ENCODE peak calls at places on chromosomes 5 and 9, in ten cellular contexts. One of them, this sample, is unnamed.

GRCh38 chr9:127886401-127886972 is 9.0 kb upstream of the AK1 start:
- DNase-seq in mesendoderm: no peak
- DNase-seq in T-helper 2 cell: no peak
- DNase-seq in thoracic aorta: no peak
- DNase-seq in NCI-H1417: no peak
- DNase-seq in stimulated activated CD8-positive, alpha-beta memory T cell treated with anti-CD3 and anti-CD28 coated beads, Interleukin-4, amount 100 ng/mL, for 24 hours: no peak
- DNase-seq in cardiac muscle cell: no peak
- DNase-seq in RCC 7860: no peak
- DNase-seq in activated naive CD4-positive, alpha-beta T cell treated with anti-CD3 and anti-CD28 coated beads, Interleukin-2, amount 10 ng/mL, durations not matched to agents 7 days and 5 days: no peak
- DNase-seq in SK-MEL-5: no peak
- DNase-seq in this sample: no peak

GRCh38 chr9:105842023-105842644 is 147.8 kb downstream of the TMEM38B start:
- DNase-seq in RCC 7860: no peak
- DNase-seq in NCI-H1417: peak; percentile 27
- DNase-seq in SK-MEL-5: peak; percentile 68
- DNase-seq in stimulated activated CD8-positive, alpha-beta memory T cell treated with anti-CD3 and anti-CD28 coated beads, Interleukin-4, amount 100 ng/mL, for 24 hours: no peak
- DNase-seq in thoracic aorta: no peak
- DNase-seq in mesendoderm: peak; percentile 50
- DNase-seq in cardiac muscle cell: peak; percentile 57
- DNase-seq in activated naive CD4-positive, alpha-beta T cell treated with anti-CD3 and anti-CD28 coated beads, Interleukin-2, amount 10 ng/mL, durations not matched to agents 7 days and 5 days: peak; percentile 55
- DNase-seq in T-helper 2 cell: no peak
- DNase-seq in this sample: no peak

GRCh38 chr5:168157141-168157540 is 134.3 kb upstream of the WWC1 start:
- DNase-seq in mesendoderm: no peak
- DNase-seq in NCI-H1417: no peak
- DNase-seq in RCC 7860: no peak
- DNase-seq in stimulated activated CD8-positive, alpha-beta memory T cell treated with anti-CD3 and anti-CD28 coated beads, Interleukin-4, amount 100 ng/mL, for 24 hours: no peak
- DNase-seq in activated naive CD4-positive, alpha-beta T cell treated with anti-CD3 and anti-CD28 coated beads, Interleukin-2, amount 10 ng/mL, durations not matched to agents 7 days and 5 days: no peak
- DNase-seq in cardiac muscle cell: no peak
- DNase-seq in T-helper 2 cell: no peak
- DNase-seq in thoracic aorta: no peak
- DNase-seq in SK-MEL-5: no peak
- DNase-seq in this sample: no peak

GRCh38 chr5:78361226-78361993 is 993 bp downstream of the SCAMP1 start:
- DNase-seq in activated naive CD4-positive, alpha-beta T cell treated with anti-CD3 and anti-CD28 coated beads, Interleukin-2, amount 10 ng/mL, durations not matched to agents 7 days and 5 days: no peak
- DNase-seq in thoracic aorta: no peak
- DNase-seq in cardiac muscle cell: peak; percentile 70
- DNase-seq in stimulated activated CD8-positive, alpha-beta memory T cell treated with anti-CD3 and anti-CD28 coated beads, Interleukin-4, amount 100 ng/mL, for 24 hours: no peak
- DNase-seq in mesendoderm: peak; percentile 82
- DNase-seq in SK-MEL-5: peak; percentile 36
- DNase-seq in RCC 7860: peak; percentile 23
- DNase-seq in NCI-H1417: peak; percentile 83
- DNase-seq in T-helper 2 cell: no peak
- DNase-seq in this sample: no peak

GRCh38 chr9:131587331-131587730 is 42.0 kb downstream of the PRRT1B start:
- DNase-seq in thoracic aorta: no peak
- DNase-seq in activated naive CD4-positive, alpha-beta T cell treated with anti-CD3 and anti-CD28 coated beads, Interleukin-2, amount 10 ng/mL, durations not matched to agents 7 days and 5 days: no peak
- DNase-seq in stimulated activated CD8-positive, alpha-beta memory T cell treated with anti-CD3 and anti-CD28 coated beads, Interleukin-4, amount 100 ng/mL, for 24 hours: no peak
- DNase-seq in T-helper 2 cell: no peak
- DNase-seq in cardiac muscle cell: no peak
- DNase-seq in SK-MEL-5: no peak
- DNase-seq in mesendoderm: no peak
- DNase-seq in NCI-H1417: no peak
- DNase-seq in RCC 7860: no peak
- DNase-seq in this sample: no peak

GRCh38 chr9:79060726-79061125 is 511.0 kb upstream of the TLE4 start:
- DNase-seq in T-helper 2 cell: no peak
- DNase-seq in mesendoderm: no peak
- DNase-seq in RCC 7860: no peak
- DNase-seq in stimulated activated CD8-positive, alpha-beta memory T cell treated with anti-CD3 and anti-CD28 coated beads, Interleukin-4, amount 100 ng/mL, for 24 hours: no peak
- DNase-seq in thoracic aorta: no peak
- DNase-seq in NCI-H1417: no peak
- DNase-seq in cardiac muscle cell: no peak
- DNase-seq in SK-MEL-5: no peak
- DNase-seq in activated naive CD4-positive, alpha-beta T cell treated with anti-CD3 and anti-CD28 coated beads, Interleukin-2, amount 10 ng/mL, durations not matched to agents 7 days and 5 days: no peak
- DNase-seq in this sample: no peak

GRCh38 chr5:172782169-172783039 is 11.4 kb upstream of the DUSP1 start:
- DNase-seq in SK-MEL-5: no peak
- DNase-seq in stimulated activated CD8-positive, alpha-beta memory T cell treated with anti-CD3 and anti-CD28 coated beads, Interleukin-4, amount 100 ng/mL, for 24 hours: no peak
- DNase-seq in activated naive CD4-positive, alpha-beta T cell treated with anti-CD3 and anti-CD28 coated beads, Interleukin-2, amount 10 ng/mL, durations not matched to agents 7 days and 5 days: no peak
- DNase-seq in NCI-H1417: no peak
- DNase-seq in T-helper 2 cell: no peak
- DNase-seq in RCC 7860: peak; percentile 2
- DNase-seq in cardiac muscle cell: no peak
- DNase-seq in mesendoderm: no peak
- DNase-seq in thoracic aorta: no peak
- DNase-seq in this sample: no peak

GRCh38 chr9:130933114-130934046 is 5.7 kb downstream of the FIBCD1 start:
- DNase-seq in RCC 7860: peak; percentile 79
- DNase-seq in thoracic aorta: no peak
- DNase-seq in mesendoderm: no peak
- DNase-seq in activated naive CD4-positive, alpha-beta T cell treated with anti-CD3 and anti-CD28 coated beads, Interleukin-2, amount 10 ng/mL, durations not matched to agents 7 days and 5 days: no peak
- DNase-seq in cardiac muscle cell: no peak
- DNase-seq in NCI-H1417: no peak
- DNase-seq in SK-MEL-5: no peak
- DNase-seq in stimulated activated CD8-positive, alpha-beta memory T cell treated with anti-CD3 and anti-CD28 coated beads, Interleukin-4, amount 100 ng/mL, for 24 hours: no peak
- DNase-seq in T-helper 2 cell: no peak
- DNase-seq in this sample: no peak

GRCh38 chr5:71887680-71888079 is 168.6 kb downstream of the CARTPT start:
- DNase-seq in RCC 7860: peak; percentile 61
- DNase-seq in thoracic aorta: no peak
- DNase-seq in NCI-H1417: peak; percentile 2
- DNase-seq in stimulated activated CD8-positive, alpha-beta memory T cell treated with anti-CD3 and anti-CD28 coated beads, Interleukin-4, amount 100 ng/mL, for 24 hours: no peak
- DNase-seq in cardiac muscle cell: peak; percentile 49
- DNase-seq in mesendoderm: peak; percentile 89
- DNase-seq in SK-MEL-5: peak; percentile 81
- DNase-seq in T-helper 2 cell: no peak
- DNase-seq in activated naive CD4-positive, alpha-beta T cell treated with anti-CD3 and anti-CD28 coated beads, Interleukin-2, amount 10 ng/mL, durations not matched to agents 7 days and 5 days: no peak
- DNase-seq in this sample: no peak

GRCh38 chr9:76401580-76402354 is 7.5 kb upstream of the RFK start:
- DNase-seq in T-helper 2 cell: no peak
- DNase-seq in thoracic aorta: no peak
- DNase-seq in stimulated activated CD8-positive, alpha-beta memory T cell treated with anti-CD3 and anti-CD28 coated beads, Interleukin-4, amount 100 ng/mL, for 24 hours: no peak
- DNase-seq in activated naive CD4-positive, alpha-beta T cell treated with anti-CD3 and anti-CD28 coated beads, Interleukin-2, amount 10 ng/mL, durations not matched to agents 7 days and 5 days: no peak
- DNase-seq in SK-MEL-5: peak; percentile 72
- DNase-seq in RCC 7860: peak; percentile 22
- DNase-seq in NCI-H1417: peak; percentile 11
- DNase-seq in cardiac muscle cell: no peak
- DNase-seq in mesendoderm: no peak
- DNase-seq in this sample: no peak

GRCh38 chr9:92467511-92467910 is 14.8 kb downstream of the ASPN start:
- DNase-seq in NCI-H1417: no peak
- DNase-seq in mesendoderm: no peak
- DNase-seq in thoracic aorta: no peak
- DNase-seq in RCC 7860: no peak
- DNase-seq in T-helper 2 cell: no peak
- DNase-seq in activated naive CD4-positive, alpha-beta T cell treated with anti-CD3 and anti-CD28 coated beads, Interleukin-2, amount 10 ng/mL, durations not matched to agents 7 days and 5 days: no peak
- DNase-seq in SK-MEL-5: no peak
- DNase-seq in cardiac muscle cell: no peak
- DNase-seq in stimulated activated CD8-positive, alpha-beta memory T cell treated with anti-CD3 and anti-CD28 coated beads, Interleukin-4, amount 100 ng/mL, for 24 hours: no peak
- DNase-seq in this sample: no peak

GRCh38 chr5:125043781-125044391 is 297.4 kb upstream of the ZNF608 start:
- DNase-seq in stimulated activated CD8-positive, alpha-beta memory T cell treated with anti-CD3 and anti-CD28 coated beads, Interleukin-4, amount 100 ng/mL, for 24 hours: no peak
- DNase-seq in mesendoderm: no peak
- DNase-seq in thoracic aorta: no peak
- DNase-seq in NCI-H1417: peak; percentile 8
- DNase-seq in activated naive CD4-positive, alpha-beta T cell treated with anti-CD3 and anti-CD28 coated beads, Interleukin-2, amount 10 ng/mL, durations not matched to agents 7 days and 5 days: no peak
- DNase-seq in SK-MEL-5: peak; percentile 3
- DNase-seq in RCC 7860: peak; percentile 80
- DNase-seq in T-helper 2 cell: no peak
- DNase-seq in cardiac muscle cell: peak; percentile 88
- DNase-seq in this sample: no peak

GRCh38 chr9:127991017-127991756 is 10.4 kb upstream of the EEIG1 start:
- DNase-seq in cardiac muscle cell: no peak
- DNase-seq in T-helper 2 cell: no peak
- DNase-seq in mesendoderm: no peak
- DNase-seq in SK-MEL-5: no peak
- DNase-seq in stimulated activated CD8-positive, alpha-beta memory T cell treated with anti-CD3 and anti-CD28 coated beads, Interleukin-4, amount 100 ng/mL, for 24 hours: no peak
- DNase-seq in NCI-H1417: peak; percentile 94
- DNase-seq in thoracic aorta: no peak
- DNase-seq in RCC 7860: no peak
- DNase-seq in activated naive CD4-positive, alpha-beta T cell treated with anti-CD3 and anti-CD28 coated beads, Interleukin-2, amount 10 ng/mL, durations not matched to agents 7 days and 5 days: no peak
- DNase-seq in this sample: no peak

GRCh38 chr9:127482662-127483061 is 31.4 kb downstream of the LRSAM1 start:
- DNase-seq in stimulated activated CD8-positive, alpha-beta memory T cell treated with anti-CD3 and anti-CD28 coated beads, Interleukin-4, amount 100 ng/mL, for 24 hours: no peak
- DNase-seq in RCC 7860: no peak
- DNase-seq in mesendoderm: no peak
- DNase-seq in SK-MEL-5: no peak
- DNase-seq in cardiac muscle cell: no peak
- DNase-seq in activated naive CD4-positive, alpha-beta T cell treated with anti-CD3 and anti-CD28 coated beads, Interleukin-2, amount 10 ng/mL, durations not matched to agents 7 days and 5 days: no peak
- DNase-seq in thoracic aorta: no peak
- DNase-seq in T-helper 2 cell: no peak
- DNase-seq in NCI-H1417: no peak
- DNase-seq in this sample: no peak

GRCh38 chr5:6434737-6435136 is 13.9 kb upstream of the UBE2QL1 start:
- DNase-seq in stimulated activated CD8-positive, alpha-beta memory T cell treated with anti-CD3 and anti-CD28 coated beads, Interleukin-4, amount 100 ng/mL, for 24 hours: no peak
- DNase-seq in SK-MEL-5: no peak
- DNase-seq in RCC 7860: no peak
- DNase-seq in mesendoderm: no peak
- DNase-seq in T-helper 2 cell: no peak
- DNase-seq in NCI-H1417: no peak
- DNase-seq in cardiac muscle cell: no peak
- DNase-seq in thoracic aorta: no peak
- DNase-seq in activated naive CD4-positive, alpha-beta T cell treated with anti-CD3 and anti-CD28 coated beads, Interleukin-2, amount 10 ng/mL, durations not matched to agents 7 days and 5 days: no peak
- DNase-seq in this sample: no peak

GRCh38 chr9:77710276-77710675 is 62.2 kb upstream of the GNA14 start:
- DNase-seq in cardiac muscle cell: no peak
- DNase-seq in NCI-H1417: no peak
- DNase-seq in thoracic aorta: no peak
- DNase-seq in stimulated activated CD8-positive, alpha-beta memory T cell treated with anti-CD3 and anti-CD28 coated beads, Interleukin-4, amount 100 ng/mL, for 24 hours: no peak
- DNase-seq in RCC 7860: no peak
- DNase-seq in SK-MEL-5: peak; percentile 49
- DNase-seq in activated naive CD4-positive, alpha-beta T cell treated with anti-CD3 and anti-CD28 coated beads, Interleukin-2, amount 10 ng/mL, durations not matched to agents 7 days and 5 days: no peak
- DNase-seq in mesendoderm: peak; percentile 33
- DNase-seq in T-helper 2 cell: no peak
- DNase-seq in this sample: no peak

GRCh38 chr9:78029601-78030552 is 1.7 kb downstream of the GNAQ start:
- DNase-seq in thoracic aorta: no peak
- DNase-seq in SK-MEL-5: peak; percentile 23
- DNase-seq in cardiac muscle cell: peak; percentile 42
- DNase-seq in RCC 7860: peak; percentile 34
- DNase-seq in stimulated activated CD8-positive, alpha-beta memory T cell treated with anti-CD3 and anti-CD28 coated beads, Interleukin-4, amount 100 ng/mL, for 24 hours: no peak
- DNase-seq in T-helper 2 cell: no peak
- DNase-seq in mesendoderm: peak; percentile 75
- DNase-seq in activated naive CD4-positive, alpha-beta T cell treated with anti-CD3 and anti-CD28 coated beads, Interleukin-2, amount 10 ng/mL, durations not matched to agents 7 days and 5 days: peak; percentile 49
- DNase-seq in NCI-H1417: peak; percentile 68
- DNase-seq in this sample: no peak

GRCh38 chr5:87649455-87649854 is 236.7 kb upstream of the CCNH start:
- DNase-seq in NCI-H1417: no peak
- DNase-seq in stimulated activated CD8-positive, alpha-beta memory T cell treated with anti-CD3 and anti-CD28 coated beads, Interleukin-4, amount 100 ng/mL, for 24 hours: no peak
- DNase-seq in mesendoderm: no peak
- DNase-seq in thoracic aorta: no peak
- DNase-seq in RCC 7860: no peak
- DNase-seq in SK-MEL-5: no peak
- DNase-seq in activated naive CD4-positive, alpha-beta T cell treated with anti-CD3 and anti-CD28 coated beads, Interleukin-2, amount 10 ng/mL, durations not matched to agents 7 days and 5 days: no peak
- DNase-seq in T-helper 2 cell: no peak
- DNase-seq in cardiac muscle cell: no peak
- DNase-seq in this sample: no peak

GRCh38 chr9:130330202-130330601 is 64.6 kb downstream of the HMCN2 start:
- DNase-seq in mesendoderm: no peak
- DNase-seq in cardiac muscle cell: no peak
- DNase-seq in thoracic aorta: no peak
- DNase-seq in NCI-H1417: peak; percentile 51
- DNase-seq in T-helper 2 cell: no peak
- DNase-seq in stimulated activated CD8-positive, alpha-beta memory T cell treated with anti-CD3 and anti-CD28 coated beads, Interleukin-4, amount 100 ng/mL, for 24 hours: no peak
- DNase-seq in SK-MEL-5: no peak
- DNase-seq in activated naive CD4-positive, alpha-beta T cell treated with anti-CD3 and anti-CD28 coated beads, Interleukin-2, amount 10 ng/mL, durations not matched to agents 7 days and 5 days: no peak
- DNase-seq in RCC 7860: no peak
- DNase-seq in this sample: no peak

GRCh38 chr5:61330341-61330878 is 1.6 kb upstream of the ZSWIM6 start:
- DNase-seq in stimulated activated CD8-positive, alpha-beta memory T cell treated with anti-CD3 and anti-CD28 coated beads, Interleukin-4, amount 100 ng/mL, for 24 hours: no peak
- DNase-seq in activated naive CD4-positive, alpha-beta T cell treated with anti-CD3 and anti-CD28 coated beads, Interleukin-2, amount 10 ng/mL, durations not matched to agents 7 days and 5 days: no peak
- DNase-seq in cardiac muscle cell: no peak
- DNase-seq in SK-MEL-5: peak; percentile 52
- DNase-seq in RCC 7860: peak; percentile 8
- DNase-seq in mesendoderm: peak; percentile 97
- DNase-seq in thoracic aorta: no peak
- DNase-seq in T-helper 2 cell: no peak
- DNase-seq in NCI-H1417: peak; percentile 83
- DNase-seq in this sample: peak; percentile 22

GRCh38 chr9:135584934-135585333 is 23.4 kb downstream of the PAEP start:
- DNase-seq in activated naive CD4-positive, alpha-beta T cell treated with anti-CD3 and anti-CD28 coated beads, Interleukin-2, amount 10 ng/mL, durations not matched to agents 7 days and 5 days: no peak
- DNase-seq in stimulated activated CD8-positive, alpha-beta memory T cell treated with anti-CD3 and anti-CD28 coated beads, Interleukin-4, amount 100 ng/mL, for 24 hours: no peak
- DNase-seq in thoracic aorta: no peak
- DNase-seq in mesendoderm: no peak
- DNase-seq in NCI-H1417: no peak
- DNase-seq in T-helper 2 cell: no peak
- DNase-seq in RCC 7860: no peak
- DNase-seq in cardiac muscle cell: no peak
- DNase-seq in SK-MEL-5: no peak
- DNase-seq in this sample: no peak

GRCh38 chr5:139014726-139015125 is 139.6 kb upstream of the LRRTM2 start:
- DNase-seq in SK-MEL-5: no peak
- DNase-seq in T-helper 2 cell: no peak
- DNase-seq in cardiac muscle cell: no peak
- DNase-seq in thoracic aorta: no peak
- DNase-seq in mesendoderm: no peak
- DNase-seq in activated naive CD4-positive, alpha-beta T cell treated with anti-CD3 and anti-CD28 coated beads, Interleukin-2, amount 10 ng/mL, durations not matched to agents 7 days and 5 days: no peak
- DNase-seq in NCI-H1417: no peak
- DNase-seq in stimulated activated CD8-positive, alpha-beta memory T cell treated with anti-CD3 and anti-CD28 coated beads, Interleukin-4, amount 100 ng/mL, for 24 hours: no peak
- DNase-seq in RCC 7860: peak; percentile 81
- DNase-seq in this sample: no peak

GRCh38 chr5:54703091-54703490 is 185.5 kb downstream of the SNX18 start:
- DNase-seq in SK-MEL-5: no peak
- DNase-seq in cardiac muscle cell: no peak
- DNase-seq in RCC 7860: peak; percentile 73
- DNase-seq in mesendoderm: no peak
- DNase-seq in NCI-H1417: peak; percentile 69
- DNase-seq in activated naive CD4-positive, alpha-beta T cell treated with anti-CD3 and anti-CD28 coated beads, Interleukin-2, amount 10 ng/mL, durations not matched to agents 7 days and 5 days: no peak
- DNase-seq in T-helper 2 cell: no peak
- DNase-seq in thoracic aorta: no peak
- DNase-seq in stimulated activated CD8-positive, alpha-beta memory T cell treated with anti-CD3 and anti-CD28 coated beads, Interleukin-4, amount 100 ng/mL, for 24 hours: no peak
- DNase-seq in this sample: no peak

GRCh38 chr9:3473402-3473801 is 52.4 kb downstream of the RFX3 start:
- DNase-seq in thoracic aorta: no peak
- DNase-seq in mesendoderm: no peak
- DNase-seq in stimulated activated CD8-positive, alpha-beta memory T cell treated with anti-CD3 and anti-CD28 coated beads, Interleukin-4, amount 100 ng/mL, for 24 hours: no peak
- DNase-seq in NCI-H1417: no peak
- DNase-seq in T-helper 2 cell: no peak
- DNase-seq in RCC 7860: no peak
- DNase-seq in activated naive CD4-positive, alpha-beta T cell treated with anti-CD3 and anti-CD28 coated beads, Interleukin-2, amount 10 ng/mL, durations not matched to agents 7 days and 5 days: no peak
- DNase-seq in cardiac muscle cell: no peak
- DNase-seq in SK-MEL-5: no peak
- DNase-seq in this sample: no peak

GRCh38 chr5:164600166-164600715 is 1094.8 kb downstream of the MAT2B start:
- DNase-seq in T-helper 2 cell: no peak
- DNase-seq in activated naive CD4-positive, alpha-beta T cell treated with anti-CD3 and anti-CD28 coated beads, Interleukin-2, amount 10 ng/mL, durations not matched to agents 7 days and 5 days: no peak
- DNase-seq in thoracic aorta: no peak
- DNase-seq in cardiac muscle cell: no peak
- DNase-seq in SK-MEL-5: no peak
- DNase-seq in stimulated activated CD8-positive, alpha-beta memory T cell treated with anti-CD3 and anti-CD28 coated beads, Interleukin-4, amount 100 ng/mL, for 24 hours: no peak
- DNase-seq in RCC 7860: no peak
- DNase-seq in NCI-H1417: no peak
- DNase-seq in mesendoderm: no peak
- DNase-seq in this sample: no peak

GRCh38 chr5:77631166-77631582 is 7.3 kb downstream of the OTP start:
- DNase-seq in thoracic aorta: no peak
- DNase-seq in mesendoderm: no peak
- DNase-seq in stimulated activated CD8-positive, alpha-beta memory T cell treated with anti-CD3 and anti-CD28 coated beads, Interleukin-4, amount 100 ng/mL, for 24 hours: no peak
- DNase-seq in cardiac muscle cell: no peak
- DNase-seq in activated naive CD4-positive, alpha-beta T cell treated with anti-CD3 and anti-CD28 coated beads, Interleukin-2, amount 10 ng/mL, durations not matched to agents 7 days and 5 days: no peak
- DNase-seq in RCC 7860: no peak
- DNase-seq in T-helper 2 cell: no peak
- DNase-seq in SK-MEL-5: no peak
- DNase-seq in NCI-H1417: no peak
- DNase-seq in this sample: no peak